ENCODE peak calls at places on chromosome 10, in six cellular contexts. L, I, F, S, X and T are unnamed samples.

GRCh38 chr10:77680811-77681210 is 43.2 kb upstream of the KCNMA1 start:
- DNase-seq in X (no peak), F (no peak), L (no peak), S (no peak), I (no peak), T (peak; percentile 57)

GRCh38 chr10:60542691-60543090 is 153.0 kb upstream of the ANK3 start:
- DNase-seq in I (no peak), X (no peak), L (no peak), F (no peak), S (no peak), T (no peak)

GRCh38 chr10:95798307-95798850 is 42.4 kb downstream of the ENTPD1 start:
- DNase-seq in I (no peak), L (peak; percentile 23), S (no peak), F (no peak), X (no peak), T (no peak)

GRCh38 chr10:43138757-43139241 is 554 bp downstream of the CSGALNACT2 start:
- DNase-seq in I (no peak), S (no peak), L (peak; percentile 62), X (peak; percentile 57), F (no peak), T (no peak)

GRCh38 chr10:124648131-124648475 is 96.1 kb downstream of the FAM53B start:
- DNase-seq in X (no peak), S (no peak), L (no peak), I (no peak), F (no peak), T (no peak)

GRCh38 chr10:101014966-101015581 is 15.5 kb downstream of the LZTS2 start:
- DNase-seq in S (no peak), L (peak; percentile 86), X (peak; percentile 95), F (no peak), I (no peak), T (no peak)

GRCh38 chr10:49176310-49177268 is 11.6 kb downstream of the TMEM273 start:
- DNase-seq in X (peak; percentile 22), I (no peak), F (no peak), L (no peak), S (no peak), T (no peak)

GRCh38 chr10:77548157-77548556 is 89.5 kb downstream of the KCNMA1 start:
- DNase-seq in L (no peak), I (peak; percentile 74), S (no peak), X (no peak), F (no peak), T (no peak)

GRCh38 chr10:64211466-64211865 is 690.3 kb downstream of the REEP3 start:
- DNase-seq in S (no peak), F (no peak), I (no peak), X (peak; percentile 33), L (no peak), T (no peak)

GRCh38 chr10:13634207-13634606 is 47.4 kb downstream of the PRPF18 start:
- DNase-seq in I (no peak), F (no peak), X (peak; percentile 53), L (peak; percentile 54), S (no peak), T (no peak)

GRCh38 chr10:5284311-5285057 is 80.3 kb upstream of the UCN3 start:
- DNase-seq in L (peak; percentile 60), F (no peak), S (no peak), X (peak; percentile 97), I (no peak), T (no peak)

GRCh38 chr10:8504436-8504977 is 450.0 kb downstream of the GATA3 start:
- DNase-seq in F (no peak), L (no peak), I (no peak), S (no peak), X (no peak), T (no peak)

GRCh38 chr10:22042557-22043326 is 39.2 kb upstream of the DNAJC1 start:
- DNase-seq in I (no peak), S (peak; percentile 26), L (peak; percentile 3), X (no peak), F (no peak), T (no peak)

GRCh38 chr10:93745411-93746065 is 12.2 kb upstream of the LGI1 start:
- DNase-seq in S (peak; percentile 68), L (peak; percentile 41), I (no peak), X (peak; percentile 12), F (no peak), T (no peak)

GRCh38 chr10:75660833-75661232 is 229.4 kb downstream of the LRMDA start:
- DNase-seq in X (no peak), L (no peak), S (no peak), I (no peak), F (no peak), T (no peak)

GRCh38 chr10:25725917-25726716 is 207.9 kb upstream of the MYO3A start:
- DNase-seq in F (no peak), I (no peak), S (peak; percentile 20), X (peak; percentile 68), L (peak; percentile 69), T (no peak)

GRCh38 chr10:132064771-132065437 is 842 bp upstream of the JAKMIP3 start:
- DNase-seq in S (no peak), I (no peak), L (no peak), X (no peak), F (no peak), T (peak; percentile 79)

GRCh38 chr10:74586088-74586585 is 240.3 kb upstream of the KAT6B start:
- DNase-seq in S (no peak), F (peak; percentile 45), X (no peak), I (no peak), L (no peak), T (no peak)

GRCh38 chr10:120805014-120805805 is 46.0 kb upstream of the WDR11 start:
- DNase-seq in L (no peak), X (no peak), S (no peak), I (no peak), F (no peak), T (peak; percentile 64)
- TF ChIP-seq CTCF in L (no peak), X (no peak), S (no peak), I (no peak), F (peak; percentile 47), T (no peak)

GRCh38 chr10:519716-520401 is 169.6 kb downstream of the DIP2C start:
- DNase-seq in S (no peak), L (no peak), I (no peak), X (no peak), F (no peak), T (no peak)

GRCh38 chr10:517236-517635 is 172.2 kb downstream of the DIP2C start:
- DNase-seq in I (no peak), F (no peak), S (no peak), L (no peak), X (no peak), T (no peak)

GRCh38 chr10:519055-519715 is 170.3 kb downstream of the DIP2C start:
- DNase-seq in L (no peak), F (no peak), X (no peak), I (no peak), S (no peak), T (no peak)

GRCh38 chr10:516766-517165 is 172.7 kb downstream of the DIP2C start:
- DNase-seq in I (no peak), F (no peak), S (no peak), X (no peak), L (no peak), T (no peak)

GRCh38 chr10:517872-518475 is 171.5 kb downstream of the DIP2C start:
- DNase-seq in I (no peak), X (no peak), F (no peak), S (no peak), L (no peak), T (no peak)
- TF ChIP-seq CTCF in I (no peak), X (no peak), F (no peak), S (no peak), L (no peak), T (no peak)

GRCh38 chr10:110358869-110359629 is 54.3 kb upstream of the SMNDC1 start:
- DNase-seq in X (peak; percentile 59), L (peak; percentile 52), S (peak; percentile 29), F (no peak), I (no peak), T (no peak)
- TF ChIP-seq CTCF in X (no peak), L (peak; percentile 7), S (no peak), F (no peak), I (no peak), T (no peak)

GRCh38 chr10:114458955-114459354 is 54.7 kb upstream of the AFAP1L2 start:
- DNase-seq in F (no peak), I (peak; percentile 65), X (peak; percentile 38), L (no peak), S (peak; percentile 78), T (no peak)
- TF ChIP-seq CTCF in F (peak; percentile 51), I (peak; percentile 54), X (peak; percentile 38), L (peak; percentile 11), S (peak; percentile 71), T (peak; percentile 42)

GRCh38 chr10:99630439-99630838 is 10.2 kb upstream of the SLC25A28 start:
- DNase-seq in F (no peak), X (peak; percentile 69), I (no peak), L (peak; percentile 83), S (no peak), T (no peak)
- TF ChIP-seq CTCF in F (peak; percentile 45), X (peak; percentile 25), I (peak; percentile 32), L (peak; percentile 63), S (no peak), T (peak; percentile 25)